ENCODE peak calls at places on chromosomes 13 and 19, in ten cellular contexts. D is smooth muscle cell of the brain vasculature; Y is GOT3; C is posterior cingulate gyrus; E is stimulated activated CD8-positive, alpha-beta memory T cell treated with anti-CD3 and anti-CD28 coated beads, Interleukin-15, amount 100 ng/mL, for 1 hour; L is hypothalamus; X is stimulated activated CD4-positive, alpha-beta T cell treated with anti-CD3 and anti-CD28 coated beads, Interleukin-1b, Interleukin-23, amount 100 ng/mL, for 24 hours; T is fibroblast of mammary gland; G is AG04450; S is brain microvascular endothelial cell. N is an unnamed sample.

GRCh38 chr19:927044-927706 is 1.3 kb downstream of the ARID3A start:
- DNase-seq in Y (no peak), G (no peak), C (no peak), T (peak; percentile 40), D (no peak), S (no peak), X (no peak), E (no peak), L (no peak), N (no peak)

GRCh38 chr19:47124937-47125668 is 5.5 kb upstream of the SAE1 start:
- DNase-seq in T (peak; percentile 83), X (no peak), E (no peak), G (no peak), Y (no peak), C (no peak), L (no peak), S (peak; percentile 47), D (no peak), N (peak; percentile 69)

GRCh38 chr13:39527961-39528720 is 74.9 kb downstream of the LHFPL6 start:
- DNase-seq in G (peak; percentile 85), L (peak; percentile 13), S (peak; percentile 95), D (peak; percentile 60), C (no peak), T (peak; percentile 96), X (no peak), E (no peak), Y (no peak), N (peak; percentile 62)

GRCh38 chr13:23470706-23471610 is 37.5 kb upstream of the SACS start:
- DNase-seq in X (no peak), L (no peak), Y (no peak), E (no peak), C (no peak), G (no peak), T (no peak), D (no peak), S (no peak), N (no peak)

GRCh38 chr19:15107056-15108010 is at the start of gene SYDE1:
- DNase-seq in Y (no peak), L (no peak), X (no peak), S (no peak), E (no peak), C (no peak), D (no peak), T (peak; percentile 45), G (no peak), N (no peak)

GRCh38 chr13:76012091-76012721 is 376.1 kb downstream of the LMO7 start:
- DNase-seq in L (no peak), G (no peak), D (no peak), S (peak; percentile 38), X (no peak), C (no peak), T (no peak), Y (no peak), E (no peak), N (no peak)

GRCh38 chr13:59320021-59320420 is 843.7 kb downstream of the DIAPH3 start:
- DNase-seq in E (no peak), D (no peak), C (no peak), Y (no peak), L (no peak), X (no peak), G (no peak), T (no peak), S (no peak), N (no peak)

GRCh38 chr19:37790244-37790925 is 11.0 kb upstream of the ZNF573 start:
- DNase-seq in G (no peak), C (no peak), L (no peak), E (no peak), Y (no peak), X (no peak), D (no peak), T (no peak), S (no peak), N (no peak)

GRCh38 chr13:75326173-75327131 is 155.5 kb downstream of the TBC1D4 start:
- DNase-seq in L (no peak), X (peak; percentile 36), C (no peak), G (no peak), S (peak; percentile 17), E (peak; percentile 10), Y (no peak), D (no peak), T (peak; percentile 44), N (no peak)

GRCh38 chr13:101738336-101738735 is 285.9 kb downstream of the ITGBL1 start:
- DNase-seq in T (no peak), D (no peak), S (no peak), L (no peak), Y (no peak), E (no peak), C (no peak), G (no peak), X (no peak), N (no peak)

GRCh38 chr19:29519146-29519545 is 6.6 kb upstream of the VSTM2B start:
- DNase-seq in E (no peak), L (no peak), Y (no peak), S (no peak), D (no peak), T (no peak), G (no peak), C (no peak), X (no peak), N (no peak)

GRCh38 chr13:110394371-110394841 is 87.3 kb downstream of the COL4A2 start:
- DNase-seq in E (no peak), X (no peak), L (no peak), Y (no peak), D (no peak), T (peak; percentile 92), S (peak; percentile 88), C (no peak), G (no peak), N (no peak)

GRCh38 chr13:113665582-113666323 is 1.3 kb upstream of the GRK1 start:
- DNase-seq in D (no peak), G (no peak), S (no peak), E (no peak), T (no peak), C (no peak), Y (no peak), L (no peak), X (no peak), N (no peak)

GRCh38 chr13:52147225-52147624 is 12.2 kb downstream of the NEK3 start:
- DNase-seq in C (no peak), D (no peak), Y (no peak), L (no peak), E (no peak), G (no peak), T (no peak), S (no peak), X (no peak), N (no peak)

GRCh38 chr13:34358811-34359513 is 541.0 kb downstream of the RFC3 start:
- DNase-seq in L (peak; percentile 7), S (peak; percentile 85), E (no peak), T (peak; percentile 63), G (peak; percentile 38), D (peak; percentile 13), Y (no peak), X (no peak), C (no peak), N (no peak)

GRCh38 chr13:30376426-30377311 is 45.6 kb upstream of the UBE2L5 start:
- DNase-seq in C (no peak), G (no peak), L (no peak), Y (no peak), E (peak; percentile 37), D (no peak), T (no peak), X (no peak), S (no peak), N (no peak)

GRCh38 chr13:98458431-98458830 is 118.5 kb downstream of the STK24 start:
- DNase-seq in X (no peak), Y (no peak), S (no peak), L (no peak), T (no peak), C (no peak), D (no peak), E (no peak), G (no peak), N (no peak)

GRCh38 chr13:27574661-27575060 is 45.7 kb downstream of the LNX2 start:
- DNase-seq in E (no peak), X (no peak), G (no peak), T (no peak), S (no peak), C (no peak), Y (no peak), D (no peak), L (no peak), N (no peak)

GRCh38 chr19:48784527-48784926 is 26.3 kb downstream of the BCAT2 start:
- DNase-seq in Y (no peak), E (no peak), G (no peak), D (no peak), T (no peak), C (no peak), L (no peak), S (no peak), X (no peak), N (no peak)

GRCh38 chr13:44843403-44843802 is 145.9 kb downstream of the NUFIP1 start:
- DNase-seq in E (no peak), S (peak; percentile 60), G (no peak), C (no peak), L (no peak), Y (no peak), D (no peak), X (no peak), T (peak; percentile 77), N (no peak)

GRCh38 chr19:53101518-53101917 is 1.7 kb downstream of the ZNF160 start:
- DNase-seq in Y (no peak), G (no peak), D (no peak), X (no peak), E (no peak), C (no peak), T (peak; percentile 14), L (no peak), S (peak; percentile 10), N (no peak)

GRCh38 chr19:27906081-27906480 is 1306.9 kb downstream of the UQCRFS1 start:
- DNase-seq in T (no peak), D (no peak), E (no peak), Y (no peak), C (peak; percentile 67), L (peak; percentile 60), S (no peak), G (no peak), X (no peak), N (no peak)

N was measured in SW 1271.